ENCODE peak calls at places on chromosomes 5 and 9, in seven cellular contexts. N is HCT116, B is H1, H is SK-N-SH, P is GM12878, A is HepG2, I is K562. U is an unnamed sample.

GRCh38 chr5:151040211-151040747 is 19.9 kb downstream of the GPX3 start:
- DNase-seq in P (no peak), H (no peak), I (no peak), B (no peak), A (peak; percentile 78), N (peak; percentile 43), U (no peak)

GRCh38 chr5:154610321-154611154 is 132.5 kb upstream of the HAND1 start:
- DNase-seq in B (peak; percentile 75), I (peak; percentile 83), A (peak; percentile 55), N (peak; percentile 76), P (peak; percentile 27), H (peak; percentile 96), U (peak; percentile 93)

GRCh38 chr9:95516736-95517558 is at the start of gene PTCH1:
- DNase-seq in N (no peak), P (no peak), I (peak; percentile 78), B (no peak), A (no peak), H (peak; percentile 83), U (no peak)

GRCh38 chr5:27682600-27682999 is 644.2 kb upstream of the CDH9 start:
- DNase-seq in N (no peak), I (peak; percentile 5), B (no peak), P (no peak), H (no peak), A (peak; percentile 9), U (peak; percentile 61)

GRCh38 chr5:42745426-42745825 is 11.2 kb upstream of the CCDC152 start:
- DNase-seq in N (peak; percentile 13), B (peak; percentile 25), P (no peak), A (peak; percentile 14), I (peak; percentile 59), H (no peak), U (peak; percentile 32)

GRCh38 chr5:58348996-58349728 is 110.7 kb downstream of the PLK2 start:
- DNase-seq in I (no peak), A (no peak), P (no peak), B (no peak), H (no peak), N (no peak), U (no peak)

GRCh38 chr5:179192891-179193470 is 132.8 kb downstream of the ZNF354C start:
- DNase-seq in H (no peak), B (no peak), N (no peak), P (no peak), A (no peak), I (no peak), U (no peak)

GRCh38 chr9:120526493-120526892 is 53.5 kb downstream of the CDK5RAP2 start:
- DNase-seq in B (no peak), I (no peak), N (no peak), P (no peak), H (no peak), A (no peak), U (no peak)

GRCh38 chr9:127014210-127014609 is 99.6 kb downstream of the RALGPS1 start:
- DNase-seq in A (no peak), B (no peak), N (no peak), I (no peak), P (no peak), H (no peak), U (no peak)

GRCh38 chr9:14278291-14278721 is 35.6 kb downstream of the NFIB start:
- DNase-seq in B (no peak), A (peak; percentile 5), N (no peak), H (no peak), I (no peak), P (no peak), U (no peak)

GRCh38 chr5:139038618-139039305 is 159.4 kb downstream of the SIL1 start:
- DNase-seq in N (no peak), H (no peak), P (no peak), B (no peak), A (peak; percentile 6), I (peak; percentile 37), U (no peak)

GRCh38 chr9:78187763-78188495 is 47.9 kb upstream of the CEP78 start:
- DNase-seq in N (no peak), H (no peak), I (no peak), B (no peak), A (no peak), P (no peak), U (no peak)

GRCh38 chr5:108953940-108954339 is 206.2 kb downstream of the FER start:
- DNase-seq in A (no peak), P (no peak), I (peak; percentile 68), B (no peak), H (no peak), N (no peak), U (no peak)

GRCh38 chr5:59187772-59188347 is 605.0 kb downstream of the RAB3C start:
- DNase-seq in N (no peak), A (no peak), P (no peak), I (no peak), H (no peak), B (no peak), U (no peak)

GRCh38 chr9:36878986-36879982 is 154.8 kb downstream of the PAX5 start:
- DNase-seq in P (no peak), N (no peak), I (peak; percentile 6), A (no peak), H (peak; percentile 66), B (no peak), U (no peak)

GRCh38 chr9:106962615-106963363 is 99.8 kb downstream of the ZNF462 start:
- DNase-seq in I (no peak), B (no peak), H (no peak), N (no peak), P (no peak), A (no peak), U (no peak)

GRCh38 chr9:121876212-121876611 is 216.9 kb downstream of the TTLL11 start:
- DNase-seq in P (no peak), A (no peak), I (no peak), H (no peak), N (no peak), B (no peak), U (no peak)

GRCh38 chr5:58363444-58363843 is 96.4 kb downstream of the PLK2 start:
- DNase-seq in A (no peak), N (no peak), I (no peak), P (no peak), B (no peak), H (no peak), U (no peak)

GRCh38 chr9:97543568-97543967 is 42.1 kb downstream of the TMOD1 start:
- DNase-seq in P (no peak), H (no peak), N (peak; percentile 10), A (peak; percentile 13), I (no peak), B (no peak), U (no peak)

GRCh38 chr5:117084052-117084451 is 509.4 kb upstream of the SEMA6A start:
- DNase-seq in H (no peak), A (no peak), N (no peak), P (no peak), B (no peak), I (no peak), U (peak; percentile 64)

GRCh38 chr5:107486489-107486888 is 184.2 kb downstream of the EFNA5 start:
- DNase-seq in P (peak; percentile 48), B (no peak), A (no peak), N (peak; percentile 36), I (no peak), H (no peak), U (no peak)

GRCh38 chr9:33164138-33164809 is 2.9 kb downstream of the B4GALT1 start:
- DNase-seq in I (no peak), N (no peak), H (no peak), B (no peak), A (no peak), P (no peak), U (no peak)

GRCh38 chr9:133135193-133135745 is 14.2 kb upstream of the RALGDS start:
- DNase-seq in A (no peak), H (peak; percentile 44), I (no peak), N (peak; percentile 90), P (no peak), B (no peak), U (no peak)

GRCh38 chr5:146466521-146467349 is 19.6 kb downstream of the TCERG1 start:
- DNase-seq in H (peak; percentile 28), A (no peak), I (no peak), B (no peak), P (no peak), N (no peak), U (peak; percentile 24)

GRCh38 chr9:132006657-132007370 is 72.9 kb downstream of the MED27 start:
- DNase-seq in H (no peak), I (no peak), A (no peak), B (no peak), P (peak; percentile 67), N (no peak), U (no peak)

DNA sequence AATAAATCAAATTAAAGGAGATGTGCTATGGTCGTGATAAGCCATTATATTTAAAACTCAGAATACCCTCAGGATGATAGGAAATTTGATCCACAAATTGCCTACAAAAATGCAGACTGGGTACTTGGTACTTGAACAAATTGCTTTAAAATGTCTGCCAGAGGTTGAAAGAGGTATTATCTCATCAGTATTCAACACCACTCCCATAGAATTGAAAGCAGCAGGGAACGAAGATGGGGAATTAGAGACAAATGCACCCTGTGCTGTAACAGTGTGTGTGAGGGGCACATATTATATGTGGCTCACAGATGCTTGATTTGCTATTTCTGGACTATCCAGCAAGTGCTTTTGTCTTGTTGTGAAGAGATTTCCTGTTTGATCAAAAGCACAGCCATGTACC is 120.0 kb downstream of the XRCC4 start:
- DNase-seq in N (no peak), H (peak; percentile 14), A (no peak), B (no peak), I (no peak), P (no peak), U (no peak)
- TF ChIP-seq JUND in N (no peak), H (no peak), A (no peak), B (no peak), I (no peak), P (no peak), U (no peak)

DNA sequence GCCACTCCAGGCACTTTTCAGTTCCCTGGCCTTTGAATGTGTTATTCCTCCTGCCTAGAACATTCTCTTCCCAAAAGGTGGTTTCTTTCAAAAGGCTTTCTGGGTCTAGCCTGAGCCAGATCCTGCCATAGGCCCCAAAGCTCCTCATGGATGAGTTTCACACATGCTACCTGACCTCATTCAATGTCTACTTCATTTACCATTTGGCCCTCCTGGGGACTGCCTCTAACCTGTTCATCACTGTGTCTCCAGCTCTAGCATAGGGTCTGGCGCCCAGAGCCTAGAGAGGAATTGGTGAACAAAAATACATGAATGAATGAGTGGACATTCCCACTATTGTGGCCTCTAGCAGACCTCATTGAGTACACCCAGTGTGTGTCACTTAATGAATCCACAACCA is 5.4 kb upstream of the P4HA2 start:
- DNase-seq in B (no peak), I (no peak), P (no peak), N (no peak), H (no peak), A (no peak), U (no peak)
- TF ChIP-seq JUND in B (no peak), I (no peak), P (no peak), N (no peak), H (no peak), A (no peak), U (no peak)

DNA sequence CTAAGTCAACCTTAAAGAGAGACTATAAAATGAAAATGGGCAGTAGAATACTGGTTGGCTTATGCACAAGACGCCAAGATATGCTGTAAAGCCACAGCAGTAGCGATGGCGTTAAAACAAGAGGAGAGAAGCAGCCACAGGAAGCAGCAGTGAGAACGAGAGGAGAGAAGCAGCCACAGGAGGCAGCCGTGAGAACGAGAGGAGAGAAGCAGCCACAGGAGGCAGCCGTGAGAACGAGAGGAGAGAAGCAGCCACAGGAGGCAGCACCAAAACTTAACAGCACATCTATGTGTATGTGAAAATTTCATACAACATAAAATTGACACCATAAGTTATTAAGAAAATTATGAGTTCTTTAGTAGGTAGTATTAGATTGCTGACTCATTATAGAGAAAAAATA is 2318.6 kb upstream of the ACO1 start:
- DNase-seq in N (peak; percentile 3), A (peak; percentile 6), P (no peak), I (no peak), B (no peak), H (no peak), U (peak; percentile 57)
- TF ChIP-seq JUND in N (no peak), A (no peak), P (no peak), I (no peak), B (no peak), H (no peak), U (no peak)

GRCh38 chr9:104606202-104606601 is 775 bp upstream of the OR13C2 start:
- DNase-seq in N (no peak), H (no peak), A (no peak), P (no peak), B (no peak), I (no peak), U (no peak)
- TF ChIP-seq JUND in N (no peak), H (no peak), A (no peak), P (no peak), B (no peak), I (no peak), U (no peak)